ENCODE peak calls at places on chromosome 9, in ten cellular contexts. L is KBM-7, Y is lung microvascular endothelial cell, D is fibroblast of the aortic adventitia, K is NCI-H345, I is activated B cell treated with CpG ODN at 0.5 μM for 24 hours, G is brain microvascular endothelial cell, F is pons, Z is iris pigment epithelial cell, T is esophagus squamous epithelium. H is an unnamed sample.

GRCh38 chr9:17021379-17021970 is 113.4 kb upstream of the CNTLN start:
- DNase-seq in D (peak), Y (no peak), L (no peak), G (no peak), T (no peak), F (peak), I (no peak), K (no peak), Z (peak), H (no peak)

GRCh38 chr9:134642385-134643181 is 980 bp downstream of the COL5A1 start:
- DNase-seq in K (no peak), L (no peak), Z (peak), G (peak), I (no peak), F (no peak), Y (peak), D (peak), T (no peak), H (peak)

GRCh38 chr9:109232449-109232848 is 65.4 kb upstream of the FRRS1L start:
- DNase-seq in Z (peak), G (peak), D (peak), F (no peak), T (no peak), L (no peak), Y (peak), I (no peak), K (no peak), H (no peak)

GRCh38 chr9:107141967-107142366 is 141.1 kb upstream of the RAD23B start:
- DNase-seq in T (no peak), K (no peak), F (no peak), Z (peak), L (peak), I (no peak), Y (no peak), G (peak), D (peak), H (no peak)

GRCh38 chr9:136147890-136148714 is 29.4 kb upstream of the TMEM250 start:
- DNase-seq in T (no peak), Y (no peak), F (no peak), D (no peak), Z (no peak), I (no peak), K (no peak), G (no peak), L (no peak), H (no peak)

GRCh38 chr9:83220737-83221136 is 157.8 kb upstream of the RASEF start:
- DNase-seq in D (peak), Z (peak), L (no peak), G (peak), Y (peak), I (no peak), T (no peak), K (no peak), F (no peak), H (no peak)

GRCh38 chr9:4167728-4168127 is 132.1 kb downstream of the GLIS3 start:
- DNase-seq in F (no peak), L (no peak), D (no peak), G (no peak), T (no peak), I (no peak), Y (no peak), Z (no peak), K (no peak), H (no peak)

GRCh38 chr9:96883922-96884321 is 29.6 kb upstream of the ZNF782 start:
- DNase-seq in F (no peak), I (no peak), Z (no peak), T (no peak), D (peak), L (no peak), Y (no peak), G (no peak), K (no peak), H (no peak)

GRCh38 chr9:739362-739761 is 102.1 kb upstream of the DMRT1 start:
- DNase-seq in T (no peak), K (no peak), F (no peak), L (no peak), I (no peak), G (no peak), D (no peak), Z (no peak), Y (no peak), H (no peak)

GRCh38 chr9:124054671-124055212 is 43.2 kb downstream of the LHX2 start:
- DNase-seq in K (no peak), Z (peak), Y (no peak), F (no peak), T (no peak), G (peak), I (no peak), L (peak), D (peak), H (no peak)

GRCh38 chr9:135523521-135524129 is 2.4 kb downstream of the LCN1 start:
- DNase-seq in F (no peak), I (no peak), D (no peak), Z (no peak), L (no peak), Y (no peak), K (no peak), G (no peak), T (no peak), H (no peak)

GRCh38 chr9:134550584-134550983 is 91.0 kb upstream of the COL5A1 start:
- DNase-seq in L (no peak), D (no peak), F (no peak), I (no peak), Z (no peak), K (no peak), Y (no peak), T (no peak), G (no peak), H (no peak)

GRCh38 chr9:90827181-90827866 is 25.7 kb downstream of the SYK start:
- DNase-seq in Y (no peak), Z (no peak), T (no peak), L (peak), I (no peak), K (no peak), D (no peak), G (no peak), F (no peak), H (no peak)

GRCh38 chr9:113564804-113565237 is 101.3 kb downstream of the RGS3 start:
- DNase-seq in K (no peak), I (no peak), G (peak), Y (no peak), L (peak), F (peak), T (no peak), Z (peak), D (peak), H (no peak)

GRCh38 chr9:105206821-105207699 is 37.4 kb upstream of the SLC44A1 start:
- DNase-seq in F (no peak), Z (peak), T (no peak), L (no peak), I (no peak), Y (no peak), K (no peak), G (no peak), D (peak), H (no peak)

GRCh38 chr9:89466451-89467277 is 31.2 kb downstream of the SEMA4D start:
- DNase-seq in T (no peak), L (no peak), F (no peak), K (no peak), D (no peak), G (no peak), I (no peak), Y (no peak), Z (no peak), H (no peak)

GRCh38 chr9:131642496-131643083 is 97.3 kb downstream of the PRRT1B start:
- DNase-seq in Z (no peak), F (no peak), K (no peak), D (no peak), I (no peak), Y (no peak), L (no peak), T (no peak), G (no peak), H (no peak)

GRCh38 chr9:109925810-109926209 is 145.8 kb downstream of the PALM2AKAP2 start:
- DNase-seq in D (no peak), I (no peak), T (no peak), F (no peak), Z (no peak), G (no peak), Y (no peak), K (no peak), L (no peak), H (no peak)

GRCh38 chr9:114549677-114550330 is 37.8 kb upstream of the ATP6V1G1 start:
- DNase-seq in L (no peak), Y (no peak), I (no peak), T (no peak), K (no peak), F (no peak), D (peak), Z (no peak), G (no peak), H (no peak)

GRCh38 chr9:135028956-135029355 is 58.5 kb upstream of the OLFM1 start:
- DNase-seq in T (no peak), L (no peak), Y (no peak), Z (no peak), I (no peak), K (no peak), D (no peak), F (no peak), G (no peak), H (no peak)

GRCh38 chr9:135006911-135007570 is 80.4 kb upstream of the OLFM1 start:
- DNase-seq in K (no peak), I (no peak), Z (no peak), Y (no peak), L (no peak), D (no peak), G (no peak), T (no peak), F (no peak), H (no peak)

GRCh38 chr9:133457233-133457632 is 2.5 kb upstream of the CACFD1 start:
- DNase-seq in G (no peak), L (no peak), D (no peak), K (no peak), T (no peak), Z (no peak), Y (no peak), F (no peak), I (no peak), H (no peak)

GRCh38 chr9:33244150-33244784 is 4.3 kb downstream of the SPINK4 start:
- DNase-seq in D (no peak), G (no peak), T (no peak), F (no peak), Z (no peak), L (no peak), I (no peak), Y (no peak), K (no peak), H (no peak)

GRCh38 chr9:69121155-69122085 is 52.7 kb upstream of the TJP2 start:
- DNase-seq in D (peak), Y (peak), T (no peak), Z (peak), G (peak), L (peak), F (no peak), K (peak), I (peak), H (no peak)

GRCh38 chr9:116958886-116959285 is 271.8 kb downstream of the TRIM32 start:
- DNase-seq in Z (no peak), G (no peak), D (no peak), K (no peak), I (no peak), T (no peak), F (no peak), L (no peak), Y (no peak), H (no peak)